ENCODE peak calls at places on chromosomes 12 and 14, in nine cellular contexts. One of them, this sample, is unnamed.

GRCh38 chr12:87157791-87158190 is 871.4 kb downstream of the C12orf50 start:
- DNase-seq in WTC11: no peak
- DNase-seq in KG1: no peak
- DNase-seq in aorta: peak; percentile 63
- DNase-seq in tibial artery: peak; percentile 52
- DNase-seq in dorsolateral prefrontal cortex: no peak
- DNase-seq in NCI-H146: no peak
- DNase-seq in stimulated activated CD4-positive, alpha-beta T cell treated with anti-CD3 and anti-CD28 coated beads, Interleukin-15, amount 100 ng/mL, for 1 hour: no peak
- DNase-seq in iPS-NIHi11: no peak
- DNase-seq in this sample: no peak

GRCh38 chr12:110921262-110921661 is 883 bp upstream of the MYL2 start:
- DNase-seq in KG1: no peak
- DNase-seq in dorsolateral prefrontal cortex: no peak
- DNase-seq in WTC11: no peak
- DNase-seq in tibial artery: no peak
- DNase-seq in iPS-NIHi11: no peak
- DNase-seq in aorta: no peak
- DNase-seq in NCI-H146: no peak
- DNase-seq in stimulated activated CD4-positive, alpha-beta T cell treated with anti-CD3 and anti-CD28 coated beads, Interleukin-15, amount 100 ng/mL, for 1 hour: no peak
- DNase-seq in this sample: no peak

GRCh38 chr12:124395986-124396385 is 101.1 kb downstream of the RFLNA start:
- DNase-seq in dorsolateral prefrontal cortex: no peak
- DNase-seq in aorta: no peak
- DNase-seq in iPS-NIHi11: no peak
- DNase-seq in NCI-H146: no peak
- DNase-seq in tibial artery: no peak
- DNase-seq in WTC11: no peak
- DNase-seq in KG1: no peak
- DNase-seq in stimulated activated CD4-positive, alpha-beta T cell treated with anti-CD3 and anti-CD28 coated beads, Interleukin-15, amount 100 ng/mL, for 1 hour: no peak
- DNase-seq in this sample: no peak

GRCh38 chr12:51077930-51078329 is 5.5 kb downstream of the CSRNP2 start:
- DNase-seq in NCI-H146: no peak
- DNase-seq in KG1: no peak
- DNase-seq in aorta: no peak
- DNase-seq in iPS-NIHi11: no peak
- DNase-seq in tibial artery: no peak
- DNase-seq in dorsolateral prefrontal cortex: peak; percentile 12
- DNase-seq in WTC11: no peak
- DNase-seq in stimulated activated CD4-positive, alpha-beta T cell treated with anti-CD3 and anti-CD28 coated beads, Interleukin-15, amount 100 ng/mL, for 1 hour: no peak
- DNase-seq in this sample: no peak

GRCh38 chr14:31777312-31777711 is 216.1 kb downstream of the NUBPL start:
- DNase-seq in NCI-H146: no peak
- DNase-seq in dorsolateral prefrontal cortex: no peak
- DNase-seq in KG1: no peak
- DNase-seq in iPS-NIHi11: no peak
- DNase-seq in WTC11: no peak
- DNase-seq in aorta: no peak
- DNase-seq in stimulated activated CD4-positive, alpha-beta T cell treated with anti-CD3 and anti-CD28 coated beads, Interleukin-15, amount 100 ng/mL, for 1 hour: no peak
- DNase-seq in tibial artery: no peak
- DNase-seq in this sample: no peak

GRCh38 chr12:100900808-100901207 is 106.2 kb downstream of the ANO4 start:
- DNase-seq in KG1: no peak
- DNase-seq in NCI-H146: no peak
- DNase-seq in iPS-NIHi11: no peak
- DNase-seq in WTC11: no peak
- DNase-seq in aorta: no peak
- DNase-seq in tibial artery: no peak
- DNase-seq in stimulated activated CD4-positive, alpha-beta T cell treated with anti-CD3 and anti-CD28 coated beads, Interleukin-15, amount 100 ng/mL, for 1 hour: no peak
- DNase-seq in dorsolateral prefrontal cortex: no peak
- DNase-seq in this sample: no peak

GRCh38 chr14:38120109-38120508 is 87.6 kb upstream of the SSTR1 start:
- DNase-seq in tibial artery: no peak
- DNase-seq in WTC11: no peak
- DNase-seq in iPS-NIHi11: no peak
- DNase-seq in NCI-H146: no peak
- DNase-seq in stimulated activated CD4-positive, alpha-beta T cell treated with anti-CD3 and anti-CD28 coated beads, Interleukin-15, amount 100 ng/mL, for 1 hour: no peak
- DNase-seq in KG1: no peak
- DNase-seq in aorta: no peak
- DNase-seq in dorsolateral prefrontal cortex: no peak
- DNase-seq in this sample: no peak

GRCh38 chr14:100416921-100417451 is 93.8 kb downstream of the SLC25A47 start:
- DNase-seq in stimulated activated CD4-positive, alpha-beta T cell treated with anti-CD3 and anti-CD28 coated beads, Interleukin-15, amount 100 ng/mL, for 1 hour: no peak
- DNase-seq in KG1: no peak
- DNase-seq in WTC11: no peak
- DNase-seq in aorta: peak; percentile 72
- DNase-seq in dorsolateral prefrontal cortex: peak; percentile 77
- DNase-seq in iPS-NIHi11: no peak
- DNase-seq in tibial artery: no peak
- DNase-seq in NCI-H146: no peak
- DNase-seq in this sample: no peak

GRCh38 chr12:112107728-112108447 is 695 bp downstream of the NAA25 start:
- DNase-seq in dorsolateral prefrontal cortex: no peak
- DNase-seq in NCI-H146: peak; percentile 29
- DNase-seq in iPS-NIHi11: peak; percentile 24
- DNase-seq in KG1: peak; percentile 28
- DNase-seq in WTC11: peak; percentile 30
- DNase-seq in stimulated activated CD4-positive, alpha-beta T cell treated with anti-CD3 and anti-CD28 coated beads, Interleukin-15, amount 100 ng/mL, for 1 hour: no peak
- DNase-seq in tibial artery: no peak
- DNase-seq in aorta: no peak
- DNase-seq in this sample: peak; percentile 64

GRCh38 chr14:52327374-52328226 is 13.5 kb downstream of the PTGER2 start:
- DNase-seq in tibial artery: no peak
- DNase-seq in aorta: no peak
- DNase-seq in NCI-H146: no peak
- DNase-seq in iPS-NIHi11: no peak
- DNase-seq in dorsolateral prefrontal cortex: no peak
- DNase-seq in KG1: no peak
- DNase-seq in stimulated activated CD4-positive, alpha-beta T cell treated with anti-CD3 and anti-CD28 coated beads, Interleukin-15, amount 100 ng/mL, for 1 hour: no peak
- DNase-seq in WTC11: no peak
- DNase-seq in this sample: no peak

GRCh38 chr14:100536721-100537700 is 50.2 kb downstream of the BEGAIN start:
- DNase-seq in dorsolateral prefrontal cortex: peak; percentile 57
- DNase-seq in tibial artery: peak; percentile 8
- DNase-seq in stimulated activated CD4-positive, alpha-beta T cell treated with anti-CD3 and anti-CD28 coated beads, Interleukin-15, amount 100 ng/mL, for 1 hour: no peak
- DNase-seq in aorta: peak; percentile 62
- DNase-seq in NCI-H146: no peak
- DNase-seq in iPS-NIHi11: no peak
- DNase-seq in WTC11: peak; percentile 10
- DNase-seq in KG1: no peak
- DNase-seq in this sample: peak; percentile 1

GRCh38 chr14:49250109-49250508 is 336.1 kb downstream of the RPS29 start:
- DNase-seq in stimulated activated CD4-positive, alpha-beta T cell treated with anti-CD3 and anti-CD28 coated beads, Interleukin-15, amount 100 ng/mL, for 1 hour: no peak
- DNase-seq in dorsolateral prefrontal cortex: no peak
- DNase-seq in iPS-NIHi11: no peak
- DNase-seq in KG1: no peak
- DNase-seq in NCI-H146: no peak
- DNase-seq in tibial artery: no peak
- DNase-seq in aorta: no peak
- DNase-seq in WTC11: no peak
- DNase-seq in this sample: no peak

GRCh38 chr14:90518941-90519256 is 122.1 kb downstream of the CALM1 start:
- DNase-seq in NCI-H146: peak; percentile 54
- DNase-seq in tibial artery: no peak
- DNase-seq in iPS-NIHi11: peak; percentile 76
- DNase-seq in aorta: peak; percentile 73
- DNase-seq in dorsolateral prefrontal cortex: no peak
- DNase-seq in stimulated activated CD4-positive, alpha-beta T cell treated with anti-CD3 and anti-CD28 coated beads, Interleukin-15, amount 100 ng/mL, for 1 hour: peak; percentile 17
- DNase-seq in KG1: no peak
- DNase-seq in WTC11: peak; percentile 79
- DNase-seq in this sample: no peak